ENCODE peak calls at places on chromosomes 1 and 21, in seven cellular contexts. F is amniotic stem cell, N is RCC 7860, T is choroid plexus epithelial cell, J is HS-5, D is NCI-H774, V is HTR-8/SVneo. P is an unnamed sample.

GRCh38 chr1:18249691-18250090 is 142.1 kb downstream of the IGSF21 start:
- DNase-seq in V (no peak), N (no peak), J (no peak), F (no peak), T (no peak), D (no peak), P (no peak)

GRCh38 chr1:162822391-162823200 is 32.1 kb downstream of the HSD17B7 start:
- DNase-seq in V (no peak), N (no peak), D (peak; percentile 49), F (no peak), J (no peak), T (no peak), P (no peak)

GRCh38 chr1:241167121-241167619 is 189.8 kb downstream of the RGS7 start:
- DNase-seq in T (no peak), V (no peak), D (peak; percentile 38), N (no peak), F (no peak), J (no peak), P (no peak)

GRCh38 chr1:180503274-180503862 is 991 bp upstream of the ACBD6 start:
- DNase-seq in F (no peak), D (no peak), J (no peak), V (no peak), N (peak; percentile 4), T (peak; percentile 37), P (no peak)

GRCh38 chr1:204564835-204565234 is 48.6 kb downstream of the MDM4 start:
- DNase-seq in N (no peak), V (no peak), D (no peak), F (no peak), T (no peak), J (no peak), P (no peak)

GRCh38 chr1:64925594-64925993 is 40.8 kb downstream of the JAK1 start:
- DNase-seq in J (no peak), N (no peak), F (no peak), T (no peak), D (no peak), V (no peak), P (no peak)

GRCh38 chr1:27773732-27774445 is 870 bp downstream of the STX12 start:
- DNase-seq in T (peak; percentile 52), D (no peak), V (peak; percentile 9), J (no peak), N (no peak), F (no peak), P (no peak)

GRCh38 chr1:198543670-198544260 is 3.3 kb upstream of the ATP6V1G3 start:
- DNase-seq in N (no peak), T (no peak), F (no peak), D (no peak), J (no peak), V (no peak), P (no peak)

GRCh38 chr1:1212780-1213152 is 1.2 kb downstream of the TNFRSF4 start:
- DNase-seq in D (no peak), V (no peak), T (no peak), F (no peak), N (no peak), J (no peak), P (no peak)

GRCh38 chr1:231177226-231177625 is 15.4 kb downstream of the TRIM67 start:
- DNase-seq in D (no peak), T (no peak), J (no peak), F (no peak), V (no peak), N (no peak), P (no peak)

GRCh38 chr1:214432247-214432646 is 119.2 kb downstream of the PTPN14 start:
- DNase-seq in J (no peak), V (no peak), N (no peak), T (no peak), F (no peak), D (no peak), P (no peak)

GRCh38 chr1:77031101-77031662 is 163.9 kb downstream of the ST6GALNAC5 start:
- DNase-seq in N (peak; percentile 42), T (peak; percentile 79), J (no peak), V (peak; percentile 6), F (peak; percentile 20), D (peak; percentile 97), P (no peak)

GRCh38 chr21:45114072-45114471 is 39.7 kb downstream of the ADARB1 start:
- DNase-seq in F (no peak), N (no peak), D (no peak), J (no peak), V (no peak), T (no peak), P (no peak)